ENCODE peak calls at places on chromosomes 5 and 9, in eight cellular contexts. S, B, A, G, R, P, H and Y are unnamed samples.

GRCh38 chr5:78242001-78242400 is 52.5 kb downstream of the AP3B1 start:
- DNase-seq in S (no peak), P (no peak), A (no peak), B (no peak), H (no peak), G (no peak), R (no peak), Y (no peak)

GRCh38 chr5:19886123-19886921 is 101.7 kb downstream of the CDH18 start:
- DNase-seq in R (no peak), G (no peak), H (no peak), A (no peak), S (no peak), B (no peak), P (peak), Y (no peak)

GRCh38 chr9:106445107-106445506 is 417.9 kb upstream of the ZNF462 start:
- DNase-seq in P (no peak), B (no peak), A (no peak), R (no peak), S (no peak), G (no peak), H (no peak), Y (no peak)

GRCh38 chr5:64839936-64840335 is 71.2 kb downstream of the CWC27 start:
- DNase-seq in B (no peak), P (peak), A (no peak), G (no peak), R (no peak), S (no peak), H (no peak), Y (no peak)

GRCh38 chr5:11905209-11905608 is 963 bp upstream of the CTNND2 start:
- DNase-seq in S (no peak), A (no peak), P (no peak), H (no peak), B (no peak), R (peak), G (no peak), Y (no peak)

GRCh38 chr5:14557203-14557725 is 24.3 kb upstream of the OTULINL start:
- DNase-seq in R (no peak), B (no peak), A (no peak), P (peak), G (no peak), S (no peak), H (no peak), Y (no peak)

GRCh38 chr9:3924145-3924544 is 375.7 kb downstream of the GLIS3 start:
- DNase-seq in B (no peak), P (no peak), A (no peak), R (no peak), H (no peak), S (no peak), G (no peak), Y (no peak)

GRCh38 chr5:157546456-157547100 is 29.0 kb downstream of the ADAM19 start:
- DNase-seq in G (no peak), R (no peak), P (peak), A (no peak), S (no peak), H (no peak), B (no peak), Y (no peak)

GRCh38 chr5:159543326-159543725 is 213.0 kb upstream of the IL12B start:
- DNase-seq in B (no peak), A (no peak), H (no peak), G (no peak), R (no peak), P (no peak), S (no peak), Y (no peak)

GRCh38 chr9:110996436-110997224 is 41.6 kb downstream of the LPAR1 start:
- DNase-seq in G (peak), H (no peak), S (no peak), B (no peak), P (peak), A (no peak), R (no peak), Y (no peak)

GRCh38 chr9:124782661-124783574 is 6.0 kb downstream of the OLFML2A start:
- DNase-seq in B (no peak), A (no peak), G (peak), H (no peak), R (no peak), P (no peak), S (no peak), Y (no peak)

GRCh38 chr5:158522001-158522400 is 577.7 kb downstream of the EBF1 start:
- DNase-seq in H (no peak), P (peak), B (no peak), S (no peak), G (no peak), R (no peak), A (no peak), Y (no peak)

GRCh38 chr5:143890475-143890874 is 78.5 kb downstream of the HMHB1 start:
- DNase-seq in S (no peak), R (no peak), P (no peak), H (no peak), B (no peak), A (no peak), G (no peak), Y (no peak)

GRCh38 chr9:131693163-131693562 is 46.7 kb downstream of the RAPGEF1 start:
- DNase-seq in G (peak), A (no peak), B (no peak), H (no peak), S (no peak), R (no peak), P (no peak), Y (no peak)

GRCh38 chr5:93512799-93513198 is 68.2 kb downstream of the NR2F1-AS1 start:
- DNase-seq in A (no peak), G (no peak), B (no peak), S (no peak), P (peak), H (no peak), R (no peak), Y (no peak)

GRCh38 chr5:77867194-77867691 is 91.1 kb upstream of the TBCA start:
- DNase-seq in R (no peak), S (no peak), H (no peak), A (no peak), B (no peak), P (peak), G (no peak), Y (no peak)

GRCh38 chr5:31478901-31479300 is 53.0 kb downstream of the DROSHA start:
- DNase-seq in R (no peak), H (no peak), G (no peak), S (no peak), P (peak), B (no peak), A (no peak), Y (no peak)

GRCh38 chr5:31479706-31480105 is 52.2 kb downstream of the DROSHA start:
- DNase-seq in S (no peak), A (no peak), R (no peak), H (no peak), P (no peak), B (no peak), G (no peak), Y (no peak)

GRCh38 chr5:31477971-31478370 is 53.9 kb downstream of the DROSHA start:
- DNase-seq in P (no peak), A (no peak), S (no peak), G (no peak), H (no peak), R (no peak), B (no peak), Y (no peak)

GRCh38 chr5:31476607-31477200 is 55.2 kb downstream of the DROSHA start:
- DNase-seq in G (no peak), A (no peak), H (no peak), R (no peak), S (no peak), B (no peak), P (no peak), Y (no peak)

GRCh38 chr5:31477516-31477915 is 54.4 kb downstream of the DROSHA start:
- DNase-seq in G (no peak), H (no peak), B (no peak), R (no peak), S (no peak), A (no peak), P (no peak), Y (no peak)
- TF ChIP-seq CTCF in G (no peak), H (no peak), B (no peak), R (no peak), S (no peak), A (no peak), P (no peak), Y (no peak)

DNA sequence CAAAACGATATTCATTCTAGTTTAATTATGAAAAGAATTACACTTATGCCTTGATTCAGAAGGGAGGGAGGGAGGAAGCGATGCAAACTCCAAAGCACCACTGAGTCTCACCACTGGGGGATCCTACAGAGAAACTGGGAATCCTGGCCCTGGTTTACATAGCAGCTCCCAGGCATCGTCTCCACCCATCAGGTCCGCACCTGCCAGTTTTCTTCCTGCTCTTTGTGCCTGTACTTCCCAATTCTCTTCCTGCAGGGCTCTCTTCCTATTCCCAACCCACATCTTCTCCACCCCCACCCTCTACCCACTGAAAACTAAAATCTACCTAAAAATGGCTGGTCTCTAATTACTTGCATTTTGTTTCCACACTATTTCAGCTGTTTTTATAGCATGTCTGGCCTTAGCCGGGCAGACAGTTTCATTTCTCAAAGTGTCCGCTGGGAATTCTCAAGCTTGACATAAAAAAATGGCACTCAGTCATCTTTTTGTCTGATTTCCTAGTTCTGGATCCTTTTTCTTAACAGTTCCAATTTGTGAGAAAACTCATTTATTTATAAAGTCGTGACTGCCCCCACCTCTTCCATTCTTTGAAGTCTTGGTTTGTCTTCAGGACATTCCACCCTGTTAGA is 1.6 kb upstream of the TNIP1 start:
- DNase-seq in A (peak), S (no peak), R (no peak), B (peak), G (no peak), H (no peak), P (peak), Y (peak)
- TF ChIP-seq CTCF in A (peak), S (peak), R (peak), B (peak), G (no peak), H (peak), P (peak), Y (peak)

DNA sequence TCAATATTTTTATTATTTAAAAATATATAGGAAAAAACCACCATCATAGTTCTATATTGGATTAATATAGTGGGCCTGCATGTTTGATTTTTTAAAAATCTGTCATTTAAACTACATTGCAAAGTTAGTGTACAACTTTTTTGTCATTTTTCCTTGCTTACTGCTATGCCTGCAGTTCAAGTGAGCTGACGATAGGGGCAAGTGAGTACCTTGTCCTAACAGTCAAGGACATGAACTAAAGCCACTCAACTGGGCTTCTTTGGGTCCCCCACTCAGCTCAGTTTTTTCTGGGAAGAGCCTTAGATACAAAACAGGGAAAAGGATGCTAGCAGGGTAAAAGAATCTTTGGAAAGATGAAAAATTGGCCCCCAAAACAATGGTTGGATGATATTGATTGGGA is 269.9 kb downstream of the MAN2A1 start:
- DNase-seq in S (no peak), P (no peak), R (no peak), G (no peak), A (no peak), H (no peak), B (no peak), Y (no peak)
- TF ChIP-seq CTCF in S (no peak), P (peak), R (peak), G (no peak), A (peak), H (peak), B (peak), Y (peak)

DNA sequence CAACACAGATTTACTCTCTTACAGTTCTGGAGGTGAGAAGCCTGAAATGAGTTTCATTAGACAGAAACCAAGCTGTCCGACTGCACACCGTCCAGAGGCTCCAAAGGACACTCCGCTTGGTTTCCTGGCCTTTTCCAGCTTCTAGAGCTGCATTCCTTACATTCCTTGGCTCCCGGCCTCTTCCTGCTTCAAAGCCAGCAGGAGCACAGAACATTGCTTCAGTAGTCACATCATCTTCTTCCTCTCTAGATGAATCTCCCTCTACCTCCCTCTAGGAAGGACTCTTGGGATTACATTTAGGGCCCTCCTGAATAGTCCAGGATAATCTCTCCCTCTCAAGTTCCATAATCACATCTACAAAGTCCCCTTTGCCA is 213.3 kb downstream of the CDK5RAP2 start:
- DNase-seq in P (peak), G (no peak), R (no peak), S (no peak), A (peak), H (no peak), B (peak), Y (no peak)
- TF ChIP-seq CTCF in P (peak), G (no peak), R (no peak), S (no peak), A (no peak), H (peak), B (peak), Y (no peak)

GRCh38 chr5:103834216-103834615 is 271.6 kb upstream of the NUDT12 start:
- DNase-seq in G (no peak), R (no peak), S (no peak), A (no peak), P (no peak), H (no peak), B (no peak), Y (no peak)

GRCh38 chr5:103827976-103828375 is 265.4 kb upstream of the NUDT12 start:
- DNase-seq in A (no peak), B (no peak), H (no peak), S (no peak), G (no peak), P (no peak), R (no peak), Y (no peak)

GRCh38 chr5:103829585-103829984 is 267.0 kb upstream of the NUDT12 start:
- DNase-seq in R (peak), H (no peak), A (peak), P (no peak), G (no peak), S (no peak), B (no peak), Y (no peak)
- TF ChIP-seq CTCF in R (peak), H (peak), A (peak), P (peak), G (no peak), S (peak), B (peak), Y (peak)

GRCh38 chr5:31823477-31823876 is 184.5 kb downstream of the PDZD2 start:
- DNase-seq in A (peak), S (no peak), P (peak), R (no peak), B (no peak), G (no peak), H (no peak), Y (no peak)
- TF ChIP-seq CTCF in A (no peak), S (no peak), P (no peak), R (no peak), B (peak), G (no peak), H (no peak), Y (peak)

DNA sequence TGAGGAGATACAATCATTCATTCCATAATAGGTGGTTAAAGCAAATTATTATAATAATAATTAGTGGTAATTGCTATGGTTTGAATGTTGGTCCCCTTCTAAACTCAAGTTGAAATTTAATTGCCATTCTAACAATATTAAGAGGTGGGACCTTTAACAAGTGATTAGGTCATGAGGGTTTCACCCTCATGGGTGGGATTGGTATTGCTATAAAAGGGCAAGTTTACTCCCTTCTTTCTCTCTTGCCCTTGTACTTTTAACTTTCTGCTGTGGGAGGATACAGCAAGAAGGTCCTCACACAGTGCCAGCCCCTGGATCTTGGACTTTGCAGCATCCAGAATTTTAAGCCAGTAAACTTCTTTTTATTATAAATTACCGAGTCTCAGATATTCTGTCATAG is 101.9 kb upstream of the PARP8 start:
- DNase-seq in P (no peak), S (peak), G (no peak), H (no peak), A (no peak), B (no peak), R (no peak), Y (no peak)
- TF ChIP-seq CTCF in P (no peak), S (peak), G (no peak), H (no peak), A (no peak), B (no peak), R (no peak), Y (no peak)

GRCh38 chr5:149267241-149267973 is 4.3 kb upstream of the AFAP1L1 start:
- DNase-seq in R (no peak), P (no peak), B (no peak), G (no peak), A (no peak), S (no peak), H (peak), Y (no peak)

GRCh38 chr5:149262315-149262714 is 9.3 kb upstream of the AFAP1L1 start:
- DNase-seq in A (no peak), G (no peak), R (no peak), S (no peak), H (no peak), B (no peak), P (no peak), Y (no peak)

GRCh38 chr5:149264432-149265069 is 7.1 kb upstream of the AFAP1L1 start:
- DNase-seq in G (no peak), H (no peak), A (peak), B (peak), R (peak), P (no peak), S (no peak), Y (peak)

GRCh38 chr5:149268928-149269557 is 2.6 kb upstream of the AFAP1L1 start:
- DNase-seq in R (no peak), B (no peak), H (no peak), G (no peak), S (no peak), P (peak), A (no peak), Y (no peak)

DNA sequence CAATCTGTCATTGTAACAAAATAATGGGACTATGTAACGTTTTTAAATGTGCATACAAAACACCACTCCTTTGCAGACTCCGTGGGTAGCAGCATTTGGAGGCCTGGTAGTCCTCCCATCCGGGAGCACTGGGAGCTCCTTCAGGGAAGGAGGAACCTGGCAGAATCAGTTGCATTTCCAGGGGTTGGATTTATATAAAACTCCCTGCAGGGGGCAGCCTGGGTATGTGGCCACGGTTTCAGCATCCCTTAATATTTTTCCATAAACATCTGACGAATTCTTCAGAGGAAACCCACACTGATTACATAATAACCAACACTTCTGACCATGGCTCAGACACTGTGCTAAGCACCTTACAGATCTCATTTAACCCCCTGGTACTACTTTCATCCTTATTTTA is 6.1 kb upstream of the AFAP1L1 start:
- DNase-seq in A (no peak), H (no peak), P (peak), G (no peak), R (no peak), S (no peak), B (no peak), Y (peak)
- TF ChIP-seq CTCF in A (peak), H (no peak), P (peak), G (no peak), R (no peak), S (peak), B (no peak), Y (peak)

GRCh38 chr9:78213696-78214095 is 22.2 kb upstream of the CEP78 start:
- DNase-seq in S (no peak), P (peak), A (no peak), R (no peak), B (no peak), G (no peak), H (no peak), Y (no peak)
- TF ChIP-seq CTCF in S (peak), P (peak), A (no peak), R (peak), B (peak), G (no peak), H (peak), Y (peak)